ENCODE peak calls at places on chromosome 2, in four cellular contexts. One of them, this sample, is unnamed.

GRCh38 chr2:110741491-110741980 is 9.2 kb downstream of the ACOXL start:
- DNase-seq in SJSA1: peak
- DNase-seq in sigmoid colon: no peak
- DNase-seq in heart left ventricle: no peak
- DNase-seq in this sample: no peak

GRCh38 chr2:64845273-64845905 is 143.8 kb upstream of the SLC1A4 start:
- DNase-seq in heart left ventricle: no peak
- DNase-seq in sigmoid colon: no peak
- DNase-seq in SJSA1: no peak
- DNase-seq in this sample: no peak

GRCh38 chr2:61135510-61135909 is 26.5 kb upstream of the C2orf74 start:
- DNase-seq in sigmoid colon: no peak
- DNase-seq in heart left ventricle: no peak
- DNase-seq in SJSA1: no peak
- DNase-seq in this sample: no peak

GRCh38 chr2:159989249-159989648 is 73.2 kb downstream of the PLA2R1 start:
- DNase-seq in SJSA1: no peak
- DNase-seq in heart left ventricle: no peak
- DNase-seq in sigmoid colon: no peak
- DNase-seq in this sample: no peak

GRCh38 chr2:86442642-86443005 is 1.5 kb downstream of the KDM3A start:
- DNase-seq in SJSA1: peak
- DNase-seq in heart left ventricle: peak
- DNase-seq in sigmoid colon: peak
- DNase-seq in this sample: peak

GRCh38 chr2:196453613-196454047 is 185.9 kb upstream of the CCDC150 start:
- DNase-seq in heart left ventricle: no peak
- DNase-seq in SJSA1: peak
- DNase-seq in sigmoid colon: no peak
- DNase-seq in this sample: no peak

GRCh38 chr2:46029332-46029811 is 267.8 kb upstream of the EPAS1 start:
- DNase-seq in heart left ventricle: no peak
- DNase-seq in SJSA1: peak
- DNase-seq in sigmoid colon: no peak
- DNase-seq in this sample: no peak

GRCh38 chr2:169968767-169969166 is 141.5 kb downstream of the UBR3 start:
- DNase-seq in sigmoid colon: no peak
- DNase-seq in SJSA1: no peak
- DNase-seq in heart left ventricle: no peak
- DNase-seq in this sample: no peak

DNA sequence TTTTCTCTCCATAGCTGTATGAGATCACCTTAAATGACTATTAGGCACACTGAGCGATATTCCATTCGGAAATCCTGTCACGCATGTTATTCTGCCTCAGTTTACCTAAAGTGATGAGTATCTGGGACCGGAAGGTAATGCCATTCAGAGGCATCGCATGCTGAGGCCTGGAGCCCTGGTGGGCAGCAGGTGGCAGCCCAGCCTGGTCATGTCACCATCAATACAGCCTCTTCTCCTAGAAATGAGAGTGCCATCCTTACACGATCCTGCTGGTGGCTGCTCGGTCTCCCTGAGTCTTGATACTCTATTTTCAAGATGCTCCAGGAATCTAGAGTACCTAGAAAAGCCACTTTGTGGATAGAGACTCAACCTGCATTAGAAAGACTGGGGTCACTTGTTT is 119.8 kb downstream of the EIPR1 start:
- DNase-seq in SJSA1: no peak
- DNase-seq in sigmoid colon: no peak
- DNase-seq in heart left ventricle: no peak
- DNase-seq in this sample: no peak
- H3K4me3 ChIP-seq in SJSA1: no peak
- H3K4me3 ChIP-seq in sigmoid colon: no peak
- H3K4me3 ChIP-seq in heart left ventricle: no peak
- H3K4me3 ChIP-seq in this sample: no peak

DNA sequence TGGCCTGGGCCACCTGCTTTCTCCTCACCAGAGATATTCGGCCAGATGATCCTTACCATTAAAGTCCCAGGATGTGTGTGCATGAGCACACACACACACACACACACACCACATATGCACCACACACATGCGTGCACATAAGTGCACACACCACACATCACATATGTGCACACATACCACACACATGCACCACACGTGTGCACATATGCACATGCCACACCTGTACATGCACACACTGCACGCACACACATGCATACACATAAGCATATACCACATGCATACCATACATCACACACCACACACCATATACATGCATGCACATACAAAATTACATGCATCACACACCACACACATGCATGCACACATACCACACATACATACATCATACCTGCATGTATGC is 38.7 kb downstream of the RPL37A start:
- DNase-seq in heart left ventricle: no peak
- DNase-seq in sigmoid colon: no peak
- DNase-seq in SJSA1: no peak
- DNase-seq in this sample: no peak
- H3K4me3 ChIP-seq in heart left ventricle: no peak
- H3K4me3 ChIP-seq in sigmoid colon: no peak
- H3K4me3 ChIP-seq in SJSA1: no peak
- H3K4me3 ChIP-seq in this sample: no peak

DNA sequence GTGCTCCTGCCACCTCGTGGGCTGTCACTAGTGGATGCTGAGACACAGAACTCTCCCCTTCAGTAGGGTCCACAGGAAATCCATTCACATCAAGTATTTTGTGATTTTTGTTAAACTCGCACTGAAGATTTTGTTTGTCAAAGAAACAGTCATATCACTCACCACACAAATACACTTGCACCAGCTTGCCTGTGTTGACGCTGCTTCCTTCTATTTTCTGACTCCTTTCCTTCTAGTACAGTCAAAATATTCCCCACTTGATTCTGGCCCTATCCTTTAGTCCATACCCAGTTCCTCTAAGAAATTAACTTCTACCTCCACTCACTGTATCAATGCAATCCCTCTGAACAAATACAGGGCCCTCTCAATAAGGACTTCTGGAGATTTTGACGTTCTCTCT is 213.2 kb upstream of the ARL4C start:
- DNase-seq in heart left ventricle: no peak
- DNase-seq in sigmoid colon: no peak
- DNase-seq in SJSA1: no peak
- DNase-seq in this sample: no peak
- H3K4me3 ChIP-seq in heart left ventricle: no peak
- H3K4me3 ChIP-seq in sigmoid colon: no peak
- H3K4me3 ChIP-seq in SJSA1: no peak
- H3K4me3 ChIP-seq in this sample: no peak

DNA sequence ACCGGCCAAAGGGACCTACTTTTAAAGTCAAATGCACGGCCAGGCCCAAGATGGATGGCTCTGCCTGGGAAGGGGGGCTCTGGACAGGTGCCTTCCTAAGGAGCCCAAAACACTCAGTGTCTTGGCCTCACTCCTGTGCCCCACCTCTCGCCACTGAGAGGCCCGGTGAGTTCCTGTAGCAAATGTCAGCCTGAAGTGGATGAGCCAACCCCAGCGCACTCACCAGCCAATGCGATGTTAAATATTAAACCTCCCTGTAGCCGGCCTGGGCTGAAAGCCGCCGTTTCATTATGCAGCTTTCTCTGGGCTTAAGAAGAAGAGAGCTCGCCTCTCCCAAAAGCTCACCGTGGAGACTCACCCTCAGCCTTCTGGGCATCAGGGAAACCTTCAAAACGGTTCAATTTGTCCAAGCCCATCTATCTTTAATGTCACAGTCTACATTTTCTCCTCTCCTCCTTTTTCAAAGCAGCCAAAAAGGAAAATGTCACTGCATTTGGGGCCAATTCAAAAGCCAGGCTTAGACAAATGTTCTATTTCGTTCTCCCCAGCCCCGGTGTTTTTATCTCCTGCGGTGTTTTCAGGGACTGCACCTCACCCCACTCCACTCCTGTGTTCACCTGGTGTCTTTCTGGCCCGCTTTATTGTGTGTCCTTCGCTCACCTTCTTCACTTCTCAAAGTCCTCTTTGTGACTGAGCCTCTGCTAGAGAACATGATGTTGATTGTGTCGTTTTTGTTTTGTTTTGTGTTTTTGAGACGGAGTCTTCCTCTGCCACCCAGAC is 124.0 kb downstream of the NRP2 start:
- DNase-seq in sigmoid colon: no peak
- DNase-seq in SJSA1: no peak
- DNase-seq in heart left ventricle: no peak
- DNase-seq in this sample: peak
- H3K4me3 ChIP-seq in sigmoid colon: no peak
- H3K4me3 ChIP-seq in SJSA1: no peak
- H3K4me3 ChIP-seq in heart left ventricle: no peak
- H3K4me3 ChIP-seq in this sample: no peak